ENCODE peak calls at places on chromosomes 3 and 15, in nine cellular contexts. Z is stomach, L is uterus, Y is OCI-LY7, V is NB4, O is mesothelial cell of epicardium, H is WTC11, M is cardiac muscle cell, G is AG09319. D is an unnamed sample.

GRCh38 chr3:37543692-37544091 is 318.0 kb upstream of the CTDSPL start:
- DNase-seq in Z (no peak), L (no peak), Y (no peak), V (no peak), O (no peak), H (no peak), M (no peak), G (no peak), D (no peak)

GRCh38 chr3:25690768-25691548 is 26.3 kb upstream of the TOP2B start:
- DNase-seq in Z (no peak), L (no peak), Y (no peak), V (no peak), O (no peak), H (no peak), M (no peak), G (no peak), D (no peak)

GRCh38 chr3:31219131-31219843 is 313.4 kb upstream of the STT3B start:
- DNase-seq in Z (no peak), L (no peak), Y (no peak), V (peak; percentile 86), O (no peak), H (no peak), M (no peak), G (no peak), D (no peak)

GRCh38 chr3:122676759-122677158 is 3.9 kb upstream of the PARP14 start:
- DNase-seq in Z (no peak), L (no peak), Y (no peak), V (no peak), O (no peak), H (no peak), M (no peak), G (no peak), D (no peak)

GRCh38 chr3:117545484-117545883 is 835.9 kb downstream of the TUSC7 start:
- DNase-seq in Z (no peak), L (no peak), Y (no peak), V (no peak), O (no peak), H (no peak), M (no peak), G (no peak), D (no peak)

GRCh38 chr3:69499899-69500316 is 114.0 kb upstream of the FRMD4B start:
- DNase-seq in Z (no peak), L (peak; percentile 51), Y (no peak), V (no peak), O (no peak), H (no peak), M (no peak), G (no peak), D (no peak)

GRCh38 chr3:113231827-113232253 is 20.5 kb downstream of the BOC start:
- DNase-seq in Z (no peak), L (no peak), Y (no peak), V (no peak), O (no peak), H (no peak), M (no peak), G (no peak), D (no peak)

GRCh38 chr3:170383567-170383966 is 26.1 kb downstream of the SKIL start:
- DNase-seq in Z (no peak), L (no peak), Y (no peak), V (no peak), O (no peak), H (no peak), M (no peak), G (no peak), D (no peak)

GRCh38 chr3:73621388-73621787 is 3.4 kb downstream of the PDZRN3 start:
- DNase-seq in Z (no peak), L (peak; percentile 45), Y (no peak), V (no peak), O (no peak), H (no peak), M (no peak), G (no peak), D (no peak)

GRCh38 chr15:41870689-41871081 is 23.2 kb downstream of the SPTBN5 start:
- DNase-seq in Z (no peak), L (no peak), Y (no peak), V (no peak), O (no peak), H (no peak), M (no peak), G (no peak), D (no peak)

GRCh38 chr3:124620600-124621063 is 109.6 kb upstream of the UMPS start:
- DNase-seq in Z (peak; percentile 54), L (no peak), Y (peak; percentile 4), V (peak; percentile 81), O (no peak), H (no peak), M (no peak), G (no peak), D (no peak)

GRCh38 chr3:128385080-128385832 is 81.4 kb downstream of the DNAJB8 start:
- DNase-seq in Z (peak; percentile 77), L (peak; percentile 91), Y (no peak), V (no peak), O (no peak), H (no peak), M (no peak), G (peak; percentile 36), D (no peak)

GRCh38 chr3:66812741-66813140 is 185.4 kb upstream of the KBTBD8 start:
- DNase-seq in Z (no peak), L (no peak), Y (no peak), V (no peak), O (no peak), H (no peak), M (no peak), G (no peak), D (no peak)

GRCh38 chr3:54326951-54327350 is 204.6 kb downstream of the CACNA2D3 start:
- DNase-seq in Z (no peak), L (no peak), Y (no peak), V (no peak), O (no peak), H (no peak), M (no peak), G (no peak), D (no peak)

GRCh38 chr3:141275032-141275422 is 43.4 kb downstream of the PXYLP1 start:
- DNase-seq in Z (no peak), L (no peak), Y (no peak), V (peak; percentile 71), O (no peak), H (no peak), M (no peak), G (no peak), D (no peak)

GRCh38 chr3:124200336-124200901 is 208.5 kb upstream of the ROPN1 start:
- DNase-seq in Z (no peak), L (no peak), Y (no peak), V (no peak), O (no peak), H (no peak), M (no peak), G (no peak), D (no peak)

GRCh38 chr3:31268868-31269267 is 263.9 kb upstream of the STT3B start:
- DNase-seq in Z (no peak), L (no peak), Y (no peak), V (peak; percentile 89), O (no peak), H (no peak), M (no peak), G (no peak), D (no peak)

GRCh38 chr15:40010681-40011080 is 28.3 kb downstream of the SRP14 start:
- DNase-seq in Z (no peak), L (no peak), Y (no peak), V (peak; percentile 11), O (no peak), H (no peak), M (no peak), G (peak; percentile 75), D (no peak)

DNA sequence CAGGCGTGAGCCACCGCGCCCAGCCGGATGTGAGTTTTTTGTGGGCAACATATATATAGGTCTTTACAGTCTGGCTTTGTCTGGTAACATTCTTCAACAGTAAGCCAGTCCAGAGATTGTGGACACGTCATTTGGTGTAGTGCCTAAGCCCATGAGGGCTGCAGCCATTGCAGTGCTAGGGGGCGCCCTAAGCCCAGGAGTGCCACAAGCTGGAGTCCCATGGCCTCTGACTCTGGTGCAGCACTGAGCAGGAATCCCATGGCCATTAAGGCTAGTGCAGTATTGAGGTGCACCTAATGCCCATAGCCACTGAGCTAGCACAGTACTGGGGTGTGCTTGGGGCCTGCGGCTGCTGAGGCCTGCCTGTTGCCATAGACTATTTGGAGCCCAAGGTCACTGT is 136.4 kb upstream of the NDN start:
- DNase-seq in Z (no peak), L (no peak), Y (no peak), V (peak; percentile 56), O (no peak), H (peak; percentile 75), M (peak; percentile 25), G (no peak), D (no peak)
- TF ChIP-seq CTCF in Z (no peak), L (no peak), Y (peak; percentile 36), V (peak; percentile 73), O (no peak), H (peak; percentile 28), M (no peak), G (no peak), D (no peak)

GRCh38 chr3:65687741-65688140 is 351.0 kb downstream of the MAGI1 start:
- DNase-seq in Z (no peak), L (no peak), Y (no peak), V (no peak), O (no peak), H (no peak), M (no peak), G (no peak), D (no peak)

GRCh38 chr3:65685621-65686020 is 353.1 kb downstream of the MAGI1 start:
- DNase-seq in Z (no peak), L (no peak), Y (no peak), V (no peak), O (no peak), H (no peak), M (peak; percentile 68), G (no peak), D (no peak)

GRCh38 chr3:65689436-65689835 is 349.3 kb downstream of the MAGI1 start:
- DNase-seq in Z (no peak), L (no peak), Y (no peak), V (no peak), O (no peak), H (no peak), M (peak; percentile 8), G (no peak), D (no peak)
- TF ChIP-seq CTCF in Z (no peak), L (no peak), Y (no peak), V (no peak), O (peak; percentile 13), H (no peak), M (no peak), G (no peak), D (no peak)

GRCh38 chr3:100603449-100603848 is 6.0 kb upstream of the ADGRG7 start:
- DNase-seq in Z (no peak), L (no peak), Y (peak; percentile 6), V (peak; percentile 14), O (no peak), H (no peak), M (peak; percentile 58), G (peak; percentile 2), D (no peak)
- TF ChIP-seq CTCF in Z (no peak), L (peak; percentile 27), Y (peak; percentile 51), V (no peak), O (no peak), H (peak; percentile 20), M (peak; percentile 61), G (peak; percentile 61), D (peak; percentile 58)

DNA sequence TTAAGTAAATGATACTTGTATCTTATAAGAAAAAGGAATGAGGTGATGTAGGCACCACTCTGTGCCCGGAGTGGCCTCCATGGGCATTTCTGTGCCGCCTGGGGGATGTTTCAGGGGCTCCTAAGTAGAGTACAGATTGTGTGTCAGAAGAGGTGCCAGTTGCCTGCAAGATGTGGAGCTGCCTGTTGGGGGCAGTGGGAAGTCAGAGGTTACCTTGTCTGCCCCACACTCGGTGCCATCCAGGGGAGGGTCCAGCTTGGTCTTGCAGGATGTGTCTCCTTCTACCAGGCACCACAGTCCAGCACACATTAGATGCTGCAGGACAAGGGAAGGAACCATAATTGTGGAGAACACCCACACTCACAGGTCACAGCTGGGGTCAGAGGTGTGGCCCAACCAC is 208.8 kb downstream of the ADAMTS17 start:
- DNase-seq in Z (no peak), L (no peak), Y (no peak), V (no peak), O (no peak), H (peak; percentile 46), M (no peak), G (no peak), D (no peak)
- TF ChIP-seq CTCF in Z (no peak), L (no peak), Y (peak; percentile 36), V (no peak), O (no peak), H (no peak), M (no peak), G (no peak), D (no peak)